ENCODE peak calls at places on chromosomes 13 and 19, in four cellular contexts. L, J, N and T are unnamed samples. For H3K36me3, the result is how much of the 10 kb centered on the place peaks cover.

GRCh38 chr19:23440207-23440606 is 44.9 kb upstream of the ZNF91 start:
- DNase-seq in L (peak), J (no peak), N (no peak), T (no peak)

GRCh38 chr19:10219678-10220077 is 11.5 kb downstream of the S1PR2 start:
- DNase-seq in L (no peak), J (no peak), N (no peak), T (no peak)

GRCh38 chr19:46678110-46678732 is 17.2 kb upstream of the DACT3 start:
- DNase-seq in L (no peak), J (no peak), N (no peak), T (no peak)

GRCh38 chr19:40443131-40443929 is 805 bp downstream of the SERTAD3 start:
- DNase-seq in L (peak), J (peak), N (peak), T (peak)

GRCh38 chr13:110340812-110341444 is 33.8 kb downstream of the COL4A2 start:
- DNase-seq in L (peak), J (peak), N (peak), T (peak)

GRCh38 chr13:32894589-32895001 is 121.6 kb upstream of the KL start:
- DNase-seq in L (peak), J (no peak), N (no peak), T (no peak)

GRCh38 chr19:14476663-14477401 is 1.7 kb upstream of the PTGER1 start:
- DNase-seq in L (no peak), J (no peak), N (peak), T (peak)

GRCh38 chr13:93984070-93984469 is 495.4 kb downstream of the DCT start:
- DNase-seq in L (no peak), J (no peak), N (no peak), T (no peak)

GRCh38 chr13:21735621-21736401 is 64.9 kb downstream of the FGF9 start:
- DNase-seq in L (peak), J (peak), N (no peak), T (no peak)

GRCh38 chr13:35469781-35470380 is 6.6 kb downstream of the MAB21L1 start:
- DNase-seq in L (no peak), J (no peak), N (no peak), T (no peak)

GRCh38 chr19:507286-508203 is at the start of gene TPGS1:
- DNase-seq in L (no peak), J (peak), N (peak), T (peak)

GRCh38 chr13:106415427-106415826 is 120.0 kb downstream of the EFNB2 start:
- DNase-seq in L (no peak), J (no peak), N (no peak), T (no peak)

GRCh38 chr19:11136400-11137101 is 19.0 kb downstream of the SPC24 start:
- DNase-seq in L (no peak), J (no peak), N (no peak), T (no peak)

GRCh38 chr19:14505488-14506239 is 9.7 kb upstream of the GIPC1 start:
- DNase-seq in L (no peak), J (no peak), N (no peak), T (no peak)

GRCh38 chr19:6772866-6773322 is 386 bp downstream of the VAV1 start:
- DNase-seq in L (no peak), J (no peak), N (no peak), T (no peak)

GRCh38 chr13:33106656-33107402 is 90.6 kb downstream of the KL start:
- DNase-seq in L (peak), J (no peak), N (no peak), T (no peak)

GRCh38 chr13:21138561-21138960 is 37.8 kb downstream of the SKA3 start:
- DNase-seq in L (no peak), J (no peak), N (no peak), T (no peak)

GRCh38 chr13:50592412-50593145 is 250.9 kb downstream of the DLEU7 start:
- DNase-seq in L (no peak), J (no peak), N (no peak), T (no peak)

GRCh38 chr13:40485611-40486517 is 180.6 kb downstream of the FOXO1 start:
- DNase-seq in L (no peak), J (no peak), N (no peak), T (no peak)

GRCh38 chr13:91144054-91144453 is 203.4 kb upstream of the MIR17HG start:
- DNase-seq in L (no peak), J (no peak), N (no peak), T (no peak)

GRCh38 chr13:37109080-37109678 is 3.7 kb upstream of the CSNK1A1L start:
- DNase-seq in L (no peak), J (no peak), N (no peak), T (peak)

GRCh38 chr19:1111641-1112253 is 8.0 kb downstream of the GPX4 start:
- DNase-seq in L (no peak), J (peak), N (no peak), T (no peak)

GRCh38 chr13:74372511-74372910 is 238.3 kb upstream of the KLF12 start:
- DNase-seq in L (no peak), J (no peak), N (no peak), T (no peak)

GRCh38 chr13:104773775-104774174 is 1707.6 kb upstream of the SLC10A2 start:
- DNase-seq in L (no peak), J (no peak), N (no peak), T (no peak)

GRCh38 chr13:77946522-77946921 is 27.9 kb upstream of the EDNRB start:
- DNase-seq in L (no peak), J (no peak), N (no peak), T (no peak)
- TF ChIP-seq EP300 in L (no peak), J (no peak), N (no peak), T (no peak)

DNA sequence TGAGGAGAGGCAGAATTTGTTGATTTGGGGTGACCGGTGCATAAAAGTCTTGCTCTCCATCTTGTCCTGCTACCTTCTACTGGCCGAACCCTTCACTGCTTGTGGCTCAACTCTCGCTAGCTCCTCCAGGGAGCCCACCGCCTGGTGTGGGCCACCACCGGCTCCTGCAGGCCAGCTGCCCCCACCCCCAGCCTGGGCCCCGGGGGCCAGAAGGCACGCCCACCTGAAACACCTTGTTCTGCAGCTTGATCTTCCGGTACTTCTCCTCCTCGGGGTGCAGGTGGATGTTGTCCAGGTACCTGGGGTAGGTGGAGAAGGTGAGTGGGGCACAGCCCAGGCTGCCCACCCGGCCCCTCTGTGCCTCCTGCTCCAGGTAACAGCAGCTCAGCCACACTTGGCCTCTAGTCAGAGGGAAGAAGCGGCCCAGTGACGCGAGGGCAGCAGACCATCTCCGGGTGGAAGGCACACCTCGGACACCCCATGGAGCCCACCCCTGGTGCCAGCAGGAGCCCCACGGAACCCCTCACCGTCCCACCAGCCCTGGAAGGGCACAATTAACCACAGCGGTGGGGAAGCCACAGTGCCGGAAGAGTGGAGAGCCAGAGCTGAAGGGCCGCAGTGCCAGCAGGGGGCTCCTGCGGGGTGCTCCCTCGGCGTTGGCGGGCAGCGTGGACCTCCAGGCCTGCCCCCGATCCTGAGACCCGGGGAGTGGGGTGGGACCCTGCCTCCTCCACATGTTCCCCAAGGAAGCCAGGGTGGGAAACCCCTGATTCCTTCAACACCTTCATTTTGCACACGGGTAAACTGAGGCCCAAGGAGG is 10.1 kb downstream of the UBXN6 start:
- DNase-seq in L (no peak), J (no peak), N (no peak), T (no peak)
- H3K36me3 ChIP-seq in L (half or more), J (under half), N (half or more), T (under half)

GRCh38 chr19:5484398-5485285 is 29.4 kb downstream of the ZNRF4 start:
- DNase-seq in L (no peak), J (no peak), N (no peak), T (no peak)
- TF ChIP-seq EP300 in L (no peak), J (no peak), N (no peak), T (no peak)

DNA sequence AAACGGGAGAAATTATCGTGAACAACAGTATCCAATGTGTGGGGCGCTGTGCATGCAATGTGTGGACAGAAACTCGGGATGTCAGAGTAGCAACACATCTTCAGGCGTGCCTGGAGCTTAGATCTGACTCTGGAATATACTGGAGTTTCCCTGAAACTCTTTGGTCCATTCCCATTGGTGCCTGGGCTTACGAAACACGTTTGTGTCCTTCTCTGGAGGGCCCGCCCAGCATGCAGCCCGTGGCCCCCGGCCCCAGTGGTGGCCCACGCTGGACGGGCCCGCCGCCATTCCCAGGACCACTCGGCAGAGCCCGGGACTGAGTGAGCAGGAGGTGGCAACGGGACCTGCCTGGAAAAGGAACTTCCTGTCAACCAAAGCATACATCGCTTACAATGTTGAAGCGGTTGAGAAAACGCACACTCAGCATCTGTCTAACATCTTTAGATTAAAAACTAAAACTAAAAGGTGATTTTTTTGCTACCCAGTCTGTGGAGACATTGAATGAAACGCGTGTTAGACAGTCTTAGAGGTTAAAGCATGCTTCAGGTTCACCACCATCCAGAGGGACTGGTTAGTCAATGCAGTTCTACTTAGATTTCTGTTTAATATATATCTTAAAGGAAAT is 19.3 kb upstream of the TIMM44 start:
- DNase-seq in L (no peak), J (no peak), N (no peak), T (no peak)
- H3K36me3 ChIP-seq in L (half or more), J (under half), N (half or more), T (under half)

GRCh38 chr13:85430216-85430615 is 369.0 kb downstream of the SLITRK6 start:
- DNase-seq in L (no peak), J (no peak), N (no peak), T (no peak)
- TF ChIP-seq EP300 in L (no peak), J (no peak), N (no peak), T (no peak)